ENCODE peak calls at places on chromosome 6, in four cellular contexts. X is mesendoderm, Z is mesenchymal stem cell, K is IMR-90. C is an unnamed sample. For H3K4me1, the result is how much of the 10 kb centered on the place peaks cover.

GRCh38 chr6:4380881-4381281 is 245.5 kb upstream of the ECI2 start:
- DNase-seq in X (no peak), Z (no peak), K (no peak), C (no peak)

GRCh38 chr6:20599302-20600051 is 65.2 kb downstream of the CDKAL1 start:
- DNase-seq in K (no peak), Z (no peak), X (no peak), C (no peak)

GRCh38 chr6:52390361-52390727 is 28.4 kb downstream of the PAQR8 start:
- DNase-seq in K (peak), X (no peak), Z (peak), C (no peak)

GRCh38 chr6:26054937-26055669 is 32.1 kb upstream of the HFE start:
- DNase-seq in Z (peak), X (peak), K (peak), C (peak)

GRCh38 chr6:157606516-157606915 is 216.5 kb upstream of the SNX9 start:
- DNase-seq in X (no peak), Z (no peak), K (no peak), C (no peak)

GRCh38 chr6:130020106-130020851 is 1.9 kb downstream of the L3MBTL3 start:
- DNase-seq in Z (peak), K (no peak), X (peak), C (peak)

GRCh38 chr6:166360243-166361079 is 18.1 kb upstream of the SFT2D1 start:
- DNase-seq in K (peak), Z (peak), X (peak), C (peak)

GRCh38 chr6:109867970-109868358 is 110.1 kb upstream of the GPR6 start:
- DNase-seq in Z (peak), K (no peak), X (no peak), C (no peak)

GRCh38 chr6:109662192-109662591 is 28.8 kb downstream of the AK9 start:
- DNase-seq in K (peak), Z (no peak), X (no peak), C (no peak)

GRCh38 chr6:101146389-101146788 is 247.1 kb upstream of the GRIK2 start:
- DNase-seq in X (no peak), K (peak), Z (no peak), C (no peak)

GRCh38 chr6:17490724-17491123 is 97.3 kb downstream of the CAP2 start:
- DNase-seq in X (no peak), K (no peak), Z (peak), C (no peak)

GRCh38 chr6:56770011-56770520 is 127.4 kb upstream of the DST start:
- DNase-seq in K (peak), Z (no peak), X (no peak), C (no peak)

GRCh38 chr6:1832844-1833787 is 223.4 kb downstream of the FOXC1 start:
- DNase-seq in X (no peak), K (peak), Z (no peak), C (no peak)
- H3K4me1 ChIP-seq in X (under half), K (under half), Z (under half), C (under half)

GRCh38 chr6:24359640-24360454 is 2.0 kb upstream of the DCDC2 start:
- DNase-seq in X (peak), K (peak), Z (peak), C (peak)
- H3K27ac ChIP-seq in X (no peak), K (no peak), Z (peak), C (no peak)

GRCh38 chr6:40555092-40555491 is 32.1 kb downstream of the LRFN2 start:
- DNase-seq in Z (no peak), X (peak), K (no peak), C (no peak)
- H2AK5ac ChIP-seq in Z (no peak), X (no peak), K (no peak), C (no peak)

GRCh38 chr6:163261361-163261760 is 153.2 kb upstream of the QKI start:
- DNase-seq in X (peak), Z (no peak), K (no peak), C (no peak)

GRCh38 chr6:163260911-163261310 is 153.6 kb upstream of the QKI start:
- DNase-seq in K (no peak), X (peak), Z (no peak), C (no peak)

GRCh38 chr6:163260111-163260895 is 154.2 kb upstream of the QKI start:
- DNase-seq in K (no peak), X (peak), Z (peak), C (no peak)

GRCh38 chr6:163263196-163263595 is 151.3 kb upstream of the QKI start:
- DNase-seq in K (no peak), Z (peak), X (no peak), C (no peak)

DNA sequence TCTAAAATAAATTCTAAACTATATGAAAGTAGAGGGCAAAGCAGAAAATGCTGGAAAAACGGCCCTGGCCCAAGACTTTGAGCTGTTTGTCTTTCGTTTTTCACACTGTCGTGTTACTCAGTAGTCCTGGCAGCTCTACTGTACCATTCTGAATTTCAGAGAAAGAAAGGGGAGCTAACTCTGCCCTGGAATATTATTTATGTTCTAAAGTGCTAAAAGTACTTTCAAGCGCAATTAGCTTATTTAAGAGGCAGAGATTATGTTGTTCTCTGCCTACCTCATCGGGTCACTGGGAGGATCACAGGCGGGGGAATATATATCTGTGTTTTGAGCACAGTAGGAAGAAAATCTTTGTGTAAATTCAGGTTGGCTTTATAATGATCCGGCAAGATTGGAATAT is 152.4 kb upstream of the QKI start:
- DNase-seq in X (no peak), Z (no peak), K (no peak), C (no peak)
- H3K4me1 ChIP-seq in X (under half), Z (under half), K (under half), C (under half)

DNA sequence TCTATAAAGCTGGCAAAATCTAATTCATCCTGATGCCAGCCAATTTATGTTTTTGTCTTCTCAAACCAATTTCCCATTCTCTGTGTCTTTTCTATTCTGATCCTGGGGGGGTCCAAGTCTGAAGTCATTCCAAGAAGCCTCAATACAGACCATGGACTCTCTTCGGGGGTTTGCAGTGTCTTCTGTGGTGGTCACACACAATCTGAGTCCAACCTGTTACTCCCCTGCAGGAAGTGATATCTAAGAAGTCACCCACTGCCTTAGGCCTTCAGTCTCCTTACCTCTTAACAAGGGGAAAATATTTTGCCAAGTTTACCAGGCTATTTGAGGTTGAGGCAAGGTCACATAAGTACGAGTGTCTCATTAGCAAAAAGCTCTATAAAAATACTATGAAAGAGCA is 1.9 kb downstream of the TRIM26 start:
- DNase-seq in K (no peak), Z (no peak), X (no peak), C (no peak)
- H3K27ac ChIP-seq in K (no peak), Z (no peak), X (no peak), C (no peak)

GRCh38 chr6:1619666-1620503 is 10.2 kb downstream of the FOXC1 start:
- DNase-seq in K (no peak), Z (no peak), X (peak), C (no peak)

GRCh38 chr6:1620504-1621327 is 11.0 kb downstream of the FOXC1 start:
- DNase-seq in X (no peak), Z (no peak), K (no peak), C (no peak)

GRCh38 chr6:1618305-1619105 is 8.8 kb downstream of the FOXC1 start:
- DNase-seq in K (no peak), X (peak), Z (no peak), C (peak)

GRCh38 chr6:1617466-1618304 is 8.0 kb downstream of the FOXC1 start:
- DNase-seq in K (no peak), Z (no peak), X (no peak), C (no peak)

DNA sequence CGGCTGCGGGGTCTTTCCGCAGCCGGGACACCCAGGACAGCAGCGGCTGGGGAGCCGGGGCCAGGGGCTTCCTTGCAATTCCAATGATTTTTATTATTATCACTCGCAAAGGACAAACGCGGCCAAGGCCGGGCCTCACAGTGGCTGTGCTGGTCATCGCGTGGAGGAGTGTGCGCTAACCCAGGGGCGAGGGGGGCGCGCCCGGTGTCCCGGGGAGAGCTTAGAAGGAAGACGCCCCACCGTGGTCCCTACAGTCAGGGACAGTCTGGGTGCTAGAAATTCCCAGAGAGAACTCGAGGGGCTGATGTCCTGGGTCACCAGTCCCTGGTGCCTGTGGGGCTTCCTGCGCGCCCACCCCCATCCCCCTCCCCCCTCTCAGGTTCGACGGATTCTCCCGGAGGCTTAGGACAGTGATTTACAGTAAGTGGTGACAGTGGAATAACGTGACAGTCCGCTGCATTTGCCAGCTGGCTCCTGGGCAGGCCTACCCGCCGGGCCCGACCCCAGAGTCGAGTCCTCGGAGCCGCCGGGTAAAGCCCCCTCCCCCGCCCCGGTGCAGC is 9.5 kb downstream of the FOXC1 start:
- DNase-seq in Z (no peak), K (no peak), X (no peak), C (no peak)
- H2AK5ac ChIP-seq in Z (no peak), K (no peak), X (no peak), C (no peak)

DNA sequence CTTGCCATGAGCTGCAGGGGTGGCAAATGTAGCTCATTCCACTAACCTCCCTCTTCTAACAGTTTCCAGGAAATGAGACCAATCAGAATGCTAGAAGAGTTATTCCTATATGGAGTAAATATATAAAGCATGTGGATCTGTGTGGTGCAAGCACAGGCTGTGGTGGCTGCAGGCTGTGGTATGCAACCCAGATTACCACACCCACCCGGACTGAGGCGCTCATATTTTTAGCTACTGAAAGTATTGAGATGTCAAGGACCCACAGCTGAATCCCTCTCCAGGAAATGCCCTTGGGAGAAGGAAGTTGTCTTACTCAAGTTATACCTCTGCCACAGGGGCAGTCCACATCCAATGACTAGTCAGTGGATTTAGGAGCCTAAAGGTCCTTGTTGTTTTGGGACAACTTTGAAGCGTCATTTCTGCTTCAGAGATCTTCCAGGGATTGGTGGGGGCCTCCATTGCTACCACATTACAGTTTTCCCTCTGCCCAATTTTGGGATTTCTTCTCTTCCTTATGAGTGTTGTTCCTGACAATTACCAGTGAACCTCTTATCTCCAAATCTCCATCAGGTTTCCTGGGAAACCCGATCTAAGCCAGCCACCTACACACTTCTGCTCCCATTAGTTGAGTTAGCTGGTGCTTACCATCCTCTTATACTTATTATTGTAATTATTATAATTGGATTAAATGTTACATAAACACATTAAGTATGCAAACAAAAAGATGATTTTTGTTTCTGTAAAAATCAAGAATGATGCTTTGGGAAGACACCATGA is 12.1 kb upstream of the REPS1 start:
- DNase-seq in Z (peak), K (no peak), X (no peak), C (peak)
- H3K4me1 ChIP-seq in Z (under half), K (under half), X (under half), C (under half)

GRCh38 chr6:125314019-125314581 is 12.3 kb upstream of the HDDC2 start:
- DNase-seq in K (peak), X (peak), Z (peak), C (peak)
- H3K27ac ChIP-seq in K (no peak), X (no peak), Z (no peak), C (no peak)

GRCh38 chr6:67629268-67629667 is 1005.8 kb upstream of the ADGRB3 start:
- DNase-seq in X (peak), K (peak), Z (peak), C (no peak)
- H2AK5ac ChIP-seq in X (no peak), K (no peak), Z (no peak), C (no peak)

DNA sequence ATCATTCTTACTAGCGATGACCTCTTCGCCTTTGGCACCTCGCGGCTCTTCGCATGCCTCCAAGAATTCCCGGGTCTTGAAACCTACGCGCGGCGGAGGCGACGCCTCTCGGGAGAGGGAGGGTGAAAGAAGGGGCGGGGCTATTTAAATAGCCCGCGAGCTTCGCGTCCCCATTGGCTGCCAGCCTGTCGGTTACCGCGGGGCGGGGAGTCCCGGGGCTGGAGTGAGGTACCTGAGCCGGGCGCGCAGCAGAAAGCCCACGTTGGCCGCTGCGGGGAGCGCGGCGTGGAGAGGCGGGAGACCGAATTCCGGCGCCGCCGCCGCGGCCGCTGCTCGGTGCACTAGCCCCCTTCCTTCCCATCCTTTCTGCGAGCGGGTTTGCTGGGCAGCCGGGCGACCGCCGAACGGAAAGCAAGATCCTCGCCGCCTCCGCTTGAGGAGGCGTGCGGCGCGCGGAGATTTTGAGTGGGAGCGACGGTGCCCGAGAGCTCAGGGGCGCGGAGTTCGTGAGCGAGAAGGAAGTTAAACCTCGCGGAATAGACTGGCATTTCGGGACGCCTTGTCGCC is at the start of gene BMP6:
- DNase-seq in Z (peak), K (peak), X (peak), C (peak)
- H3K4me1 ChIP-seq in Z (under half), K (under half), X (under half), C (under half)